ENCODE peak calls at places on chromosome 16, in four cellular contexts. E, I, A and M are unnamed samples.

GRCh38 chr16:51031598-51031997 is 119.5 kb downstream of the SALL1 start:
- DNase-seq in I (no peak), A (no peak), E (no peak), M (no peak)

GRCh38 chr16:5604770-5605169 is 507.2 kb upstream of the EEF2KMT start:
- DNase-seq in E (no peak), I (peak; percentile 53), A (no peak), M (peak; percentile 38)

GRCh38 chr16:13866073-13866472 is 53.9 kb upstream of the ERCC4 start:
- DNase-seq in I (peak; percentile 32), A (no peak), E (peak; percentile 82), M (peak; percentile 61)

GRCh38 chr16:50816901-50817555 is 75.1 kb downstream of the CYLD start:
- DNase-seq in A (no peak), I (no peak), E (peak; percentile 24), M (no peak)

GRCh38 chr16:89051521-89052166 is 42.0 kb upstream of the ACSF3 start:
- DNase-seq in I (peak; percentile 71), A (no peak), E (no peak), M (no peak)

GRCh38 chr16:19817122-19817521 is 67.5 kb downstream of the GPRC5B start:
- DNase-seq in I (no peak), A (no peak), E (no peak), M (no peak)

GRCh38 chr16:769201-769769 is 8.8 kb downstream of the MSLN start:
- DNase-seq in E (no peak), I (no peak), A (no peak), M (no peak)

GRCh38 chr16:27461483-27462171 is 59.7 kb downstream of the IL21R start:
- DNase-seq in E (no peak), A (no peak), I (no peak), M (no peak)

GRCh38 chr16:4960579-4960978 is 2.4 kb downstream of the SEC14L5 start:
- DNase-seq in I (no peak), E (no peak), A (no peak), M (no peak)

GRCh38 chr16:5693426-5693825 is 595.8 kb upstream of the EEF2KMT start:
- DNase-seq in A (no peak), I (no peak), E (no peak), M (no peak)

GRCh38 chr16:200388-200787 is 20.1 kb downstream of the HBQ1 start:
- DNase-seq in I (no peak), E (no peak), A (no peak), M (no peak)

GRCh38 chr16:24635900-24636610 is 93.4 kb upstream of the TNRC6A start:
- DNase-seq in I (peak; percentile 83), E (no peak), A (no peak), M (no peak)

GRCh38 chr16:19898166-19898565 is 13.5 kb upstream of the GPRC5B start:
- DNase-seq in I (no peak), A (no peak), E (no peak), M (no peak)

GRCh38 chr16:85126383-85126730 is 14.1 kb upstream of the CIBAR2 start:
- DNase-seq in I (no peak), A (no peak), E (no peak), M (no peak)
- TF ChIP-seq NRF1 in I (no peak), A (no peak), E (no peak), M (no peak)

GRCh38 chr16:59192551-59193199 is 458.6 kb upstream of the GOT2 start:
- DNase-seq in I (peak; percentile 33), E (peak; percentile 86), A (no peak), M (peak; percentile 19)
- TF ChIP-seq GABPA in I (no peak), E (no peak), A (no peak), M (no peak)

GRCh38 chr16:86823125-86823524 is 244.8 kb downstream of the FOXL1 start:
- DNase-seq in I (no peak), A (no peak), E (no peak), M (no peak)

GRCh38 chr16:86825631-86826030 is 247.3 kb downstream of the FOXL1 start:
- DNase-seq in I (no peak), A (no peak), E (no peak), M (no peak)

GRCh38 chr16:86824751-86825310 is 246.5 kb downstream of the FOXL1 start:
- DNase-seq in E (no peak), A (no peak), I (no peak), M (no peak)

GRCh38 chr16:86821933-86822332 is 243.6 kb downstream of the FOXL1 start:
- DNase-seq in E (no peak), I (no peak), A (no peak), M (no peak)

DNA sequence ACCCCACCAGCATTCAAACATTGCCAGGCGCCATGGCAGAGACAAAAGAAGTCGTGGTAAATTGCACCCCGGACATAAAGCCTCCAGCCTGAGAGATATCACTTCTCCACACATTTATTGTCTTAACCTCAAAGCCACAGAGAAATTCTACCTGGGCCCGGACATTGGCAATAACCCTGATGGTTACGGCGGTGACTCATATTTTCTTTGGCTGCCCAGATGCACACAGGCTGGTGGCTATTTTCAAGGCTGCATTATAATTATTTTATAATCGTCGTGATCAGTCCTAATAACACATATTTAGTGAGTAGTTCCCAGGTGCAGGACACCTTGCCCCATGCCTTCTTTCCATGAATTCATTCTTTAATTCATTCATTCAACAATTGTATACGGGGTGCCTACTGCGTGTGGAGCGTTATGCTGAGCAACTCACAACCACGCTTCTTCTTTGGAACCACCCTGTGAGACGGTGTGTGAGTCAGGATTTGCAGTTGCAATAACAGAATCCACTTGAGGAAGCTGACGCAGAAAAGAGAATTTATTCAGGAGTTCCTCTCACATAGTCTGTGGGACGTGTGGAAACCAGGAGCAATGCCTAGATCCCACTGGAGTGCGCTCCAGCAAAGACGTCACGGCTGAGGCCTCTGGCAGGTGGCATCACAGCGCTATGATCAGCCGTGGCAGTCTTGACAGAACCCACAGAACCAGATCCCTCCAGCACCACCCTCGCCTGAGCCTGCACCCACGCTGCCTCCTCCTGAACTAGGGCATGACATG is 245.7 kb downstream of the FOXL1 start:
- DNase-seq in A (no peak), E (no peak), I (no peak), M (no peak)
- H3K4me3 ChIP-seq in A (no peak overlapping the region), E (no peak overlapping the region), I (no peak overlapping the region), M (no peak overlapping the region)

GRCh38 chr16:69620564-69620963 is 54.8 kb downstream of the NFAT5 start:
- DNase-seq in I (no peak), E (no peak), A (no peak), M (no peak)
- TF ChIP-seq NRF1 in I (no peak), E (no peak), A (no peak), M (no peak)

GRCh38 chr16:80974649-80975376 is 31.9 kb downstream of the CMC2 start:
- DNase-seq in E (no peak), A (no peak), I (no peak), M (peak; percentile 32)

GRCh38 chr16:80976946-80977345 is 29.7 kb downstream of the CMC2 start:
- DNase-seq in E (no peak), A (no peak), I (no peak), M (no peak)

GRCh38 chr16:80972611-80973010 is 34.1 kb downstream of the CMC2 start:
- DNase-seq in A (no peak), E (no peak), I (no peak), M (no peak)

GRCh38 chr16:80971814-80972213 is 34.9 kb downstream of the CMC2 start:
- DNase-seq in A (no peak), I (no peak), E (no peak), M (peak; percentile 33)

DNA sequence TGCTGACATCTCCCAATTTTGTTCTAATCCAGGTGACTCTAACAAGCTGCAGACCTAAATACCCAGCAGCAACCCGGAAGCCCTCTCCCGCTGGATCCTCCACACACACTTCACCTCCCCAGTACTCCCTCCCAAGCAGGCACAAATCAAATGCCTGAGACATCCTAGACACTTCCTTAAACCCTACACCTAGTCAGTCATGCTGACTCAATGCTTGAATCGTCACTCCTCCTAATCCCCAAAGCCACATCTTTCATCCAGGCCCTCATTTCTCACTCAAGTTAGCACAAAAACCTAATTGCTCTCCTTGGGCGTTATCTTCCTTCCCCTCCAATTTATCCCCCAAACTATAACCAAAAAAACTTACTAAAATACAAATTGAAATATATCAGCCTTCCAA is 32.7 kb downstream of the CMC2 start:
- DNase-seq in E (no peak), I (no peak), A (no peak), M (no peak)
- TF ChIP-seq GABPA in E (no peak), I (no peak), A (no peak), M (no peak)

DNA sequence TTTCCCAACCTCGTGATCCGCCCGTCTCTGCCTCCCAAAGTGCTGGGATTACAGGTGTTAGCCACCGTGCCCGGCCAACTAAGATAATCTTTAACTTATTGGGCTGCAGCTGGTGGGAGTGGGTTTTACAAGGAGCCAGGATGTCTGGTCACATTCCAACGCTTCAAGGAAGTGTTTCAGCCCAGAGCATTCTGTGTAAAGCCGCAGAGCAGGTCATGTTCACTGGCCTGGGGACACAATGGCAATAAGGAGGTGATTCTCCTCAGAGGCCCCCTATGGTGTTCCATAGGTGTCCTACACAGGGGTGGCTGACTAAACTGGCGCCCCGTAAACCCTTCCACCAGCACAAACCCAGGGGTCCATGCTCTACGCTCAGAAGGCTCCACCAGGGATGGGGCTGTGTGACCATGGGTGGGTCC is 1.2 kb downstream of the QPRT start:
- DNase-seq in E (no peak), A (no peak), I (no peak), M (no peak)
- H3K4me3 ChIP-seq in E (peak overlapping the region; percentile 23), A (peak overlapping the region; percentile 84), I (no peak overlapping the region), M (peak overlapping the region; percentile 62)

DNA sequence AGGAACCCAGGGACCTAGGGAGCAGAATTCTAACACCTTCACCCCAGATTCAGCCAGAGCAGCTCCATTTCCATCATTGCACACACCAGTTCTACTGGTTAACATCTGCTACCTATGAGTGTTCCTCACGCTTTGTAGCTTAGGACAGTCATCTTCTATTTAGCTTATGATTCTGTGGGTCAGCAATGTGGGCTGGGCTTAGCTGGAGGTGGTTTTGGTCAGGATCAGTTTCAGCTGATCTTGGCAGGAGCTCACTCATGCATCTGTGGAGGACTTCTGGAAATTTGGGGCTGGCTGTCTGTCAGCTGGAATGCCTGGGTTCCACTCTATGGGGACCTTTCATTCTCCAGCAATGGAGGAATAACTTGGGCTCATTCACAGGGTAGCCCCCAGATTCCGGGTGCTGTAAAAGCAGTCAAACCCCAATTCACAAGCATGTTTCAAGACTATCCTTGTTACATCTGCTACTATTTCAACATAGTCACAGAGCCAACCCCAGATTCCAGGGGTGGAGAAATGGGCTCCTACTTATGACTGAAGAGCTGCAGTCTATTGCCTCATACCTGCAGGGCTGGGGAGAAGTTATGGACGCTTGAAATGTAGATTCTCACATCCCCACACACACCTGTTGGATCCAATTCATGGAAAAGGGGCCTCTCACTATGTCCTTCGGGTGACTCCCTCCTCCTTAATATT is 3.4 kb upstream of the HP start:
- DNase-seq in E (no peak), I (no peak), A (no peak), M (no peak)
- TF ChIP-seq NRF1 in E (no peak), I (no peak), A (no peak), M (no peak)